ENCODE peak calls at places on chromosomes 4 and X, in five cellular contexts. Z is suprapubic skin, Y is adrenal gland, Q is ovary, N is astrocyte. J is an unnamed sample. For H3K27me3, the result is how much of the 10 kb centered on the place peaks cover.

GRCh38 chrX:39152106-39152649 is 350.9 kb downstream of the MID1IP1 start:
- DNase-seq in Z (peak), Y (peak), Q (no peak), N (no peak), J (no peak)

GRCh38 chrX:153662266-153662665 is 11.3 kb downstream of the PNCK start:
- DNase-seq in Z (peak), Y (peak), Q (peak), N (no peak), J (no peak)

GRCh38 chrX:128781506-128781905 is 729.3 kb upstream of the ACTRT1 start:
- DNase-seq in Z (no peak), Y (peak), Q (no peak), N (no peak), J (no peak)

GRCh38 chrX:153519569-153520285 is 2.3 kb downstream of the ATP2B3 start:
- DNase-seq in Z (no peak), Y (no peak), Q (no peak), N (no peak), J (peak)

GRCh38 chr4:117770269-117771087 is 263.8 kb upstream of the NDST3 start:
- DNase-seq in Z (no peak), Y (no peak), Q (no peak), N (no peak), J (no peak)

GRCh38 chr4:8705161-8706145 is 112.9 kb downstream of the CPZ start:
- DNase-seq in Z (peak), Y (no peak), Q (peak), N (no peak), J (no peak)

GRCh38 chr4:109041463-109041862 is 261.0 kb downstream of the COL25A1 start:
- DNase-seq in Z (no peak), Y (no peak), Q (no peak), N (peak), J (no peak)

GRCh38 chr4:38691251-38692008 is 27.4 kb downstream of the KLF3 start:
- DNase-seq in Z (no peak), Y (no peak), Q (no peak), N (peak), J (no peak)

GRCh38 chrX:103629295-103630170 is 758 bp downstream of the TCEAL1 start:
- DNase-seq in Z (peak), Y (peak), Q (peak), N (peak), J (no peak)

GRCh38 chrX:40171513-40172168 is 73.9 kb upstream of the BCOR start:
- DNase-seq in Z (no peak), Y (no peak), Q (peak), N (peak), J (no peak)

GRCh38 chr4:168387091-168387490 is 68.5 kb upstream of the DDX60 start:
- DNase-seq in Z (no peak), Y (no peak), Q (no peak), N (no peak), J (no peak)

GRCh38 chr4:138644322-138644721 is 371.3 kb upstream of the NOCT start:
- DNase-seq in Z (no peak), Y (no peak), Q (no peak), N (no peak), J (no peak)

GRCh38 chr4:139666735-139667266 is 1.2 kb downstream of the MGST2 start:
- DNase-seq in Z (no peak), Y (peak), Q (peak), N (peak), J (peak)

GRCh38 chr4:1105662-1106061 is 7.7 kb downstream of the RNF212 start:
- DNase-seq in Z (no peak), Y (no peak), Q (no peak), N (no peak), J (no peak)
- H3K27me3 ChIP-seq in Z (under half), Y (under half), Q (under half), N (under half), J (under half)

DNA sequence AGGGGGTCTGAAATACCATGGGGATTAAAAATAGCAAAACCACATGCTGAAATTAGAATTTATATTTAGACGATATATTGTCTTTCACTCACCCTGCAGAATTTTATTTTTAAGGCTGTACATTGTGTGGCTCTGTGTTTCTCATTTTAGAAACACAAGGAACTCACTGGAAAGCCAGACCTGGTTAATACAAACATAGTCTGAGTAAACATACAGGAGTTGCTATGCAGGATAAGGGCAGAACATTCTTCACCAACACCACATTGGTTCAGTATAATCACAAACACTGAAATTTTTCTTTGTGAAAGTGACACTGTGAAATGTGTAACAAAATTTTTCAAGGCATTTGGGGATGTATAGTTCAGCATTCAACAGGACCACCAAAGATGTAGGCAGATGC is 115.5 kb downstream of the ARX start:
- DNase-seq in Z (no peak), Y (no peak), Q (no peak), N (no peak), J (no peak)
- H3K27me3 ChIP-seq in Z (under half), Y (under half), Q (under half), N (under half), J (under half)

DNA sequence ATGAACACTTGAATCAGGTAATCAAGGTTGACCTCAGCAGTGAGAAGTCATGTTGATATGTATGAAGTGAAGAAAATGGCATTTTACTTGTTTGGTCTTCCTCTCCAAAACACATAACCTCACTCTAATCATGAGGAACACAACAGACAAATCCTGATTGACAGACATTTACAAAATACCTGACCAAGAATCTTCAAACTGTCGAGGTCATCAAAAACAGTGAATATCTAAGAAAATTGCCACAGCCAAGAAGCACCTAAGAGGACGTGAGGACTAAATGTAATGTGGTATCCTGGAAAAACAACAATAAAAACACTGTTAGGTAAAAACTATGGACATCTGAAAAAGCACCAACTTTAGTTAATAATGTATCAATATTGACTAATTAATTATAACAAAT is 129.5 kb upstream of the MAGEB18 start:
- DNase-seq in Z (no peak), Y (no peak), Q (no peak), N (no peak), J (no peak)
- H3K27me3 ChIP-seq in Z (under half), Y (under half), Q (under half), N (under half), J (under half)

DNA sequence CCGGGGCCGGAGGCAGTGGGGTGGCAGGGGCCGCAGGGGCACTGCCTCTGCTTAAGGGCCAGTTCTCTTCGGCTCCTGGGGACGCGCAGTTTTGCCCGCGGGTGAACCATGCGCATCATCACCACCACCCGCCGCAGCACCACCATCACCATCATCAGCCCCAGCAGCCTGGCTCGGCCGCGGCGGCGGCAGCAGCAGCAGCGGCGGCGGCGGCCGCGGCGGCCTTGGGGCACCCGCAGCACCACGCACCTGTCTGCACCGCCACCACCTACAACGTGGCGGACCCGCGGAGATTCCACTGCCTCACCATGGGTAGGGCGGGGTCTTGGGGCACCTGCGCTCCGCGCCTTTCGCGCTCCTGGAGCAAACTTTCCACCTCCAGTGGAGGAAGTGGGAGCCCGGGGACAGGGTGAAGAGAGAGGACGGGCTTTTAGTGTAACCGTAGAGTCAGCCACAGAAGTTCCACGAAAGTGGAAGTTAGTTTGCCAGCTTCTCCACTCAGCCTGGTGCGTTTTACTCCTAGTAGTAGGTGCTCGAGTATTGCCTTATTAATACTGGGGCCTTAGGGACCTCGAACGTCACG is 735 bp downstream of the GSX2 start:
- DNase-seq in Z (no peak), Y (no peak), Q (no peak), N (no peak), J (no peak)
- H3K27me3 ChIP-seq in Z (half or more), Y (half or more), Q (under half), N (half or more), J (half or more)

DNA sequence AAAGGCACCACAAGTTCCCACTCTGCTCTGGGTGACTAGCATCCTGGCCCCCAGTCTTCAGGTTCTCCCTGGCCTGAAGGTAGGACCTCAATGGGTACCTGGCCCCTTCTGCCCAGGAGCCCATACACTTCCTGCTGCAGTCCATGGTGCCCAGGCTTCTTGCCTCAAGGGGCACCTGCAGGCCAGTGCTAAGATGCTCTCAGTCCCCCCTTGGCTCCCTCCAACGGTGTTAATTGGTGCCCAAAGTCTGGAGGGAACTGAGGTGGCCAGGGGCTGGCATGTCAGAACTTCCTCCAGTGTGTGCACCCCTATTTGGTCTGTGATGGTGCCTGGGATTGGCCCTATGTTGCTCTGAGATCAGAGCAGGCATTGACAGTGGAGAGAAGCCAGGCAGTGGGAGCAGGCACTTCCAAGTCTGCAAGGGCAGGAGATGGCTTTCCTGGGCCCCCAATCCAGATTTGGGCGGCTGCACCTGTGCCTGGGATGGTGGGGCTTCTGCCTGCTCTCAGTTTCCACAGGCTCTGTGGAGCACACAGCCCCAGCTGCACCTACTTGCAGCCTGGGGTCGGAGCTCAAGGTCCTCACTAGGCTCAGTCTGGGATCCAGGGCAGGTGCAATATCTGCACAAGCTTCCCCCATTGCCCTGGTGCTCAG is 301.6 kb downstream of the FAM47B start:
- DNase-seq in Z (no peak), Y (no peak), Q (no peak), N (no peak), J (no peak)
- H3K27me3 ChIP-seq in Z (under half), Y (under half), Q (under half), N (under half), J (under half)

DNA sequence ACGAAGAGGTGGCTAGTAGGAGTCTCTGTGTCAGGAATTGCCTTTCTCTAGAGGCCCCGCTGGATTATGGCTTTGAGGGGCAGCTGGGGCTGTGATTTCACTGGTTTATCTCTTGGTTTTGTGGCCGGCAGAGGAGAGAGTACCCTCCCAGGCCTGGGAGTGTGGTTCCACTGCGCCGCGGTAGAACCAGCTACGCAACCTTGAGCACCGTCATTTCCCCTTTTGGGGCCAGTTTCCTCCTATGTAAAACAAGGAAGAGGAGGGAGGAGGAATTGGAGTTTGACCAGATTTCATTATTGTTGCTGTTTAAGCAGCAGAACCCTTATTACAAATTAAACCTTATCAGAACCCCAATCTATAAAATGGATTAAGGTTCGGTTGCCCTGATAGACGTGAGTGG is 4.4 kb downstream of the SOX3 start:
- DNase-seq in Z (no peak), Y (no peak), Q (no peak), N (no peak), J (no peak)
- H3K27me3 ChIP-seq in Z (half or more), Y (half or more), Q (under half), N (under half), J (under half)